ENCODE peak calls at places on chromosomes 2 and 18, in six cellular contexts. L, V, S, Y, D and G are unnamed samples.

GRCh38 chr2:218717262-218717661 is 6.6 kb downstream of the TTLL4 start:
- DNase-seq in L (no peak), V (no peak), S (no peak), Y (no peak), D (no peak), G (peak; percentile 67)

GRCh38 chr2:233409286-233409991 is 55.1 kb downstream of the DGKD start:
- DNase-seq in L (no peak), V (no peak), S (peak; percentile 74), Y (no peak), D (no peak), G (no peak)

GRCh38 chr2:40201425-40201824 is 250.5 kb downstream of the SLC8A1 start:
- DNase-seq in L (peak; percentile 63), V (no peak), S (no peak), Y (no peak), D (no peak), G (peak; percentile 32)

GRCh38 chr2:4020649-4021048 is 317.3 kb downstream of the DCDC2C start:
- DNase-seq in L (no peak), V (no peak), S (no peak), Y (no peak), D (no peak), G (no peak)

GRCh38 chr2:210363261-210363660 is 48.3 kb upstream of the MYL1 start:
- DNase-seq in L (no peak), V (no peak), S (no peak), Y (no peak), D (no peak), G (peak; percentile 51)

GRCh38 chr2:241777167-241777685 is 604 bp downstream of the GAL3ST2 start:
- DNase-seq in L (no peak), V (peak; percentile 14), S (no peak), Y (no peak), D (no peak), G (no peak)

GRCh38 chr2:38244306-38244705 is 132.8 kb downstream of the ATL2 start:
- DNase-seq in L (no peak), V (no peak), S (no peak), Y (no peak), D (no peak), G (no peak)

GRCh38 chr2:216692636-216693413 is 2.5 kb downstream of the IGFBP5 start:
- DNase-seq in L (no peak), V (peak; percentile 47), S (peak; percentile 81), Y (peak; percentile 94), D (peak; percentile 90), G (peak; percentile 57)

GRCh38 chr2:29597048-29597447 is 324.3 kb downstream of the ALK start:
- DNase-seq in L (no peak), V (no peak), S (no peak), Y (no peak), D (no peak), G (no peak)

GRCh38 chr18:21191596-21192307 is 50.3 kb upstream of the GREB1L start:
- DNase-seq in L (peak; percentile 73), V (peak; percentile 66), S (peak; percentile 52), Y (peak; percentile 58), D (peak; percentile 36), G (peak; percentile 75)

GRCh38 chr2:217510790-217511291 is 492.0 kb downstream of the TNS1 start:
- DNase-seq in L (peak; percentile 90), V (peak; percentile 23), S (peak; percentile 52), Y (peak; percentile 81), D (peak; percentile 18), G (peak; percentile 84)

GRCh38 chr2:176553685-176554106 is 284.5 kb downstream of the MTX2 start:
- DNase-seq in L (peak; percentile 72), V (peak; percentile 77), S (peak; percentile 68), Y (peak; percentile 61), D (peak; percentile 54), G (peak; percentile 57)

GRCh38 chr2:122031544-122032263 is 276.3 kb downstream of the TSN start:
- DNase-seq in L (peak; percentile 18), V (no peak), S (no peak), Y (no peak), D (peak; percentile 27), G (no peak)

GRCh38 chr2:110984654-110985053 is 136.1 kb upstream of the BCL2L11 start:
- DNase-seq in L (no peak), V (no peak), S (no peak), Y (no peak), D (no peak), G (no peak)

DNA sequence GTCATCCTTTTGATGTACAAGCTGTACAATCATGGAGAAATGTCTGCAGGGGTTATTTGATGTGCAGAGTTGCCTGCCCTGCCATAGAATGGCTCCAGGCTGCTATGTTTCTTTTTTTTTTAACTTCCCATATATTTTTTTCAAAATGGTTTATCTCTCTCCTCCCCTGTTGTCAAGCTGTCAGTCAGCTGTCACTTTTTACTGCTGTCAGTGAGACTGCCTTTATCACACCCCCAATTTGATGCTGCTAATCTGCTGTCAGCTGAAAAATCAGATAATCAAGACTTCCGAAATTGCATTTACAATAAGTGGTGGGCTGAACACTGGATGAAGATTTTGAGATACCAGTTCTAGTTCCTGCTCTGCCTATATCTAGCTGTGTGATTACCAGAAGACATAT is 382.6 kb downstream of the ZEB2 start:
- DNase-seq in L (no peak), V (no peak), S (no peak), Y (no peak), D (no peak), G (no peak)
- H3K4me3 ChIP-seq in L (no peak overlapping the region), V (no peak overlapping the region), S (no peak overlapping the region), Y (no peak overlapping the region), D (no peak overlapping the region), G (no peak overlapping the region)

GRCh38 chr2:225011585-225011984 is 30.7 kb downstream of the DOCK10 start:
- DNase-seq in L (no peak), V (no peak), S (no peak), Y (no peak), D (no peak), G (peak; percentile 27)
- TF ChIP-seq CTCF in L (no peak), V (no peak), S (no peak), Y (no peak), D (no peak), G (no peak)

DNA sequence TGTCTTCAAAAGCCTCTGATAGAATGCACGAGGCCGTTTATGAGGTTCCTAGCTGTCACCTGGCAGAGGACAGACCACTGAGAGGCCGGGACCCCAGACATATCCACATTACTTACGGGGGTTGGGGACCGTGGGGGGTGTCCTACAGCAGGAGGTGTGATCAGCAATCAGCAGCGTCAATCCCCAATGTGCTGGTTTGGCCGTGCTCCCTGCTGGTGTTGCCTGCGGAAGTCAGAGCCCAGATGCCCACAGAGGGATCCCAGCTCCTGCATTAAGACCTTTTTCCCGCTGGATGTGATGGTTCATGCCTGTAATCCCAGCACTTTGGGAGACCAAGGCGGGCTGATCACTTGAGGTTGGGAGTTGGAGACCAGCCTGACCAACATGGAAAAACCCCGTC is 20.8 kb upstream of the SP5 start:
- DNase-seq in L (no peak), V (no peak), S (no peak), Y (no peak), D (no peak), G (no peak)
- H3K4me3 ChIP-seq in L (no peak overlapping the region), V (no peak overlapping the region), S (no peak overlapping the region), Y (no peak overlapping the region), D (no peak overlapping the region), G (no peak overlapping the region)

GRCh38 chr2:14634223-14634884 is 1.8 kb downstream of the LRATD1 start:
- DNase-seq in L (peak; percentile 75), V (peak; percentile 86), S (peak; percentile 93), Y (peak; percentile 89), D (peak; percentile 73), G (peak; percentile 93)
- TF ChIP-seq CTCF in L (peak; percentile 68), V (peak; percentile 71), S (peak; percentile 73), Y (peak; percentile 65), D (peak; percentile 74), G (peak; percentile 77)

DNA sequence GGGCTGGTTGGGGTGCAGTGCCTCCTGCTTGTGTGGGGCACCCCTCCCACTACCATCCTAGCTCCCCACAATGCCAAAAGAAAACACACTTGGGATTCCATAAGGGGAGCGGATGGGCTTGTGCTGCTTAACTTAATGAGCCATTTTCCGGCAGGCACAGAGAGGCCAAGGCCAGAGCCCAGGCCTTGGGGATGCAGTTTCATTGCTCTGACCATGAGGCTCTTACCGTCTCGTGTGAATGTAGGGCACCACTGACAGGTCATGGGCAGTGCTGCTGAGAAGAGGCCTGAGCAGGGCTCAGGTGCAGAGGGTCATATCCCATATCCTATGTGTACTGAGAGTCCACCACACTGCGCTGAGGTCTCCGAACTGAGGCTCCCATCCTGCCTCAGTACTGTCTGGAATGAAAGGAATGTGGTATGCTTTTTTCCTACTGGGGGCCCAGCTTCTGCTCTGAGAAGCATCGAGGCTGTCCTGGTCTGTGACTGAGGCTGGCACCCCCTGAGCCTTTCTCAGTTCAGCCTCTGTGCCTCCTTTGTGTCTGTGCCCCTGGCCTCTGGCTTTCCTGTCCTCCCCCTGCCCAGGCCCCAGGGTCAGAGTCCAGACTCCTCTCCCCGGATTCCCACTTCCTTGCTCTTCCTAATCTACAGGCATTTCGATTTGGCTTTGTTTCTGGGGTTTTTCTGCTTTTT is 45.2 kb upstream of the MAPRE3 start:
- DNase-seq in L (no peak), V (no peak), S (no peak), Y (no peak), D (no peak), G (no peak)
- H3K4me3 ChIP-seq in L (no peak overlapping the region), V (no peak overlapping the region), S (no peak overlapping the region), Y (no peak overlapping the region), D (no peak overlapping the region), G (no peak overlapping the region)

GRCh38 chr2:79666430-79666829 is 153.6 kb downstream of the CTNNA2 start:
- DNase-seq in L (no peak), V (no peak), S (no peak), Y (no peak), D (no peak), G (no peak)

DNA sequence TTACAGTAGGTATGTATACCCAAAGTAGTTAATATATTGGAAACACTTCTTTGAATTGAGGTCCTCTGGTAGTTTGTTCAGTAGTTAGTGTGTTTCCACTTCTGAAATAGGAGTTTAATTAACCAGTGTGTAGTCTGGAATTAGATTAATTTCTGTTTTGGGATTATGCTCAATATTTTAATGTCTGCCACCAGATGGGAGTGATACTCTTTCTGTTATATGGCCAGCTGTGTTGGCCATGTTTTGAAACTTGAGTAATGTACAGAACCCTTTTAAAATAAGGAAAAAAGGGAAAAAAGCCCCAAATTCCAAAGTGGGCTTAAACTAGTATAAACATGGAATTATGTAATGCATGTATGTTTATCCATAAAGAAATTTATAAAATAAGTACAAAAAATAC is 147.7 kb downstream of the CTNNA2 start:
- DNase-seq in L (peak; percentile 8), V (no peak), S (no peak), Y (no peak), D (no peak), G (no peak)
- TF ChIP-seq CTCF in L (no peak), V (no peak), S (no peak), Y (no peak), D (no peak), G (no peak)

GRCh38 chr2:88452980-88453582 is 588 bp upstream of the FOXI3 start:
- DNase-seq in L (no peak), V (no peak), S (no peak), Y (no peak), D (no peak), G (peak; percentile 15)
- H3K4me3 ChIP-seq in L (no peak overlapping the region), V (no peak overlapping the region), S (peak overlapping the region; percentile 43), Y (no peak overlapping the region), D (peak overlapping the region; percentile 56), G (no peak overlapping the region)